ENCODE peak calls at places on chromosomes 16 and 17, in four cellular contexts. U, H, C and T are unnamed samples.

GRCh38 chr17:75591722-75592302 is 4.2 kb downstream of the MYO15B start:
- DNase-seq in H (no peak), U (no peak), C (no peak), T (no peak)

GRCh38 chr17:82238562-82239201 is 9.8 kb downstream of the SLC16A3 start:
- DNase-seq in H (peak; percentile 32), U (no peak), C (peak; percentile 77), T (no peak)

GRCh38 chr17:77506371-77506991 is 365.7 kb downstream of the SEC14L1 start:
- DNase-seq in H (no peak), U (no peak), C (no peak), T (no peak)

GRCh38 chr16:14475370-14476139 is 154.5 kb downstream of the PARN start:
- DNase-seq in H (no peak), C (no peak), U (no peak), T (no peak)

GRCh38 chr16:67155305-67156145 is 4.2 kb downstream of the TRADD start:
- DNase-seq in C (peak; percentile 64), H (peak; percentile 73), U (peak; percentile 87), T (no peak)

GRCh38 chr17:17971431-17972125 is 622 bp downstream of the TOM1L2 start:
- DNase-seq in C (no peak), H (peak; percentile 54), U (no peak), T (no peak)

GRCh38 chr17:27396941-27397340 is 59.3 kb upstream of the KSR1 start:
- DNase-seq in U (no peak), H (no peak), C (peak; percentile 87), T (no peak)

GRCh38 chr16:90020838-90021382 is 1.7 kb upstream of the DBNDD1 start:
- DNase-seq in C (peak; percentile 3), H (peak; percentile 32), U (peak; percentile 37), T (no peak)

GRCh38 chr16:28531777-28532744 is 6.7 kb downstream of the NUPR1 start:
- DNase-seq in H (no peak), U (no peak), C (peak; percentile 23), T (no peak)

GRCh38 chr17:28364665-28365363 is at the start of gene SEBOX:
- DNase-seq in C (no peak), H (no peak), U (no peak), T (no peak)

GRCh38 chr17:36778458-36778857 is 158.8 kb upstream of the LHX1 start:
- DNase-seq in H (no peak), U (no peak), C (no peak), T (no peak)

GRCh38 chr16:380837-381787 is 666 bp downstream of the PGAP6 start:
- DNase-seq in U (no peak), C (no peak), H (peak; percentile 43), T (no peak)

GRCh38 chr17:15038656-15039055 is 226.5 kb downstream of the PMP22 start:
- DNase-seq in H (no peak), C (peak; percentile 78), U (no peak), T (no peak)